ENCODE peak calls at places on chromosomes 16 and 17, in ten cellular contexts. I, X, T, E, R, J, G, L, V and M are unnamed samples.
A peak's percentile ranks its signal among the peaks of the same experiment; 100 is the strongest.

GRCh38 chr17:82280537-82280936 is 7.0 kb upstream of the CSNK1D start:
- DNase-seq in R (no peak), L (no peak), I (no peak), J (no peak), E (no peak), T (no peak), X (no peak), G (no peak), V (no peak), M (no peak)

GRCh38 chr17:39738568-39738901 is 797 bp downstream of the GRB7 start:
- DNase-seq in T (peak; percentile 21), L (peak; percentile 43), E (no peak), J (no peak), R (no peak), G (peak; percentile 19), V (no peak), X (peak; percentile 48), I (peak; percentile 29), M (no peak)

GRCh38 chr17:9986754-9987382 is 81.8 kb upstream of the RCVRN start:
- DNase-seq in V (no peak), L (no peak), G (no peak), I (no peak), T (no peak), X (no peak), R (no peak), J (no peak), E (no peak), M (no peak)

GRCh38 chr16:3134338-3135119 is at the start of gene ZNF213:
- DNase-seq in R (peak; percentile 96), I (peak; percentile 88), E (peak; percentile 96), L (peak; percentile 93), J (peak; percentile 91), T (peak; percentile 85), V (peak; percentile 87), X (peak; percentile 95), G (peak; percentile 98), M (peak; percentile 99)

GRCh38 chr16:62036101-62036806 is at the start of gene CDH8:
- DNase-seq in T (no peak), E (no peak), X (no peak), V (no peak), R (no peak), G (no peak), J (no peak), I (no peak), L (peak; percentile 58), M (no peak)

GRCh38 chr16:17414421-17414820 is 56.3 kb downstream of the XYLT1 start:
- DNase-seq in T (no peak), J (peak; percentile 1), X (no peak), G (no peak), R (no peak), I (no peak), E (no peak), V (no peak), L (no peak), M (no peak)

GRCh38 chr16:80544326-80544725 is 3.5 kb downstream of the DYNLRB2 start:
- DNase-seq in R (no peak), G (no peak), X (peak; percentile 78), L (no peak), J (no peak), I (no peak), T (no peak), E (no peak), V (no peak), M (no peak)

GRCh38 chr16:1265826-1266225 is 10.0 kb downstream of the TPSD1 start:
- DNase-seq in G (no peak), R (no peak), J (no peak), T (no peak), V (no peak), L (no peak), X (no peak), I (no peak), E (no peak), M (no peak)

GRCh38 chr17:13114601-13115024 is 96.8 kb upstream of the ELAC2 start:
- DNase-seq in T (no peak), I (no peak), R (peak; percentile 21), V (peak; percentile 77), G (peak; percentile 4), J (peak; percentile 17), E (peak; percentile 20), X (peak; percentile 71), L (peak; percentile 51), M (no peak)